ENCODE peak calls at places on chromosomes 16 and 17, in eight cellular contexts. P, F, I, A, G, O, V and H are unnamed samples.

GRCh38 chr16:84482951-84483881 is 21.2 kb downstream of the MEAK7 start:
- DNase-seq in P (no peak), F (no peak), I (no peak), A (peak), G (no peak), O (no peak), V (no peak), H (no peak)

GRCh38 chr17:72120878-72121163 is at the start of gene SOX9:
- DNase-seq in P (peak), F (peak), I (peak), A (peak), G (peak), O (peak), V (peak), H (no peak)

GRCh38 chr16:27795992-27796614 is 246.2 kb downstream of the KATNIP start:
- DNase-seq in P (no peak), F (no peak), I (no peak), A (peak), G (peak), O (peak), V (peak), H (no peak)

GRCh38 chr16:15553313-15554088 is 89.5 kb downstream of the MARF1 start:
- DNase-seq in P (no peak), F (no peak), I (no peak), A (no peak), G (no peak), O (no peak), V (no peak), H (no peak)

GRCh38 chr16:88727871-88728270 is 21.6 kb downstream of the CTU2 start:
- DNase-seq in P (no peak), F (no peak), I (no peak), A (no peak), G (peak), O (peak), V (no peak), H (peak)

GRCh38 chr17:31696184-31696602 is 162.9 kb downstream of the COPRS start:
- DNase-seq in P (peak), F (no peak), I (peak), A (peak), G (no peak), O (peak), V (no peak), H (peak)

GRCh38 chr17:39903158-39903884 is 15.1 kb downstream of the GSDMB start:
- DNase-seq in P (no peak), F (no peak), I (no peak), A (no peak), G (no peak), O (no peak), V (no peak), H (no peak)

GRCh38 chr16:31696968-31697743 is 169.5 kb downstream of the AHSP start:
- DNase-seq in P (no peak), F (no peak), I (no peak), A (no peak), G (peak), O (peak), V (peak), H (no peak)

GRCh38 chr16:67884-68789 is 4.3 kb downstream of the RHBDF1 start:
- DNase-seq in P (no peak), F (no peak), I (no peak), A (no peak), G (no peak), O (no peak), V (no peak), H (peak)

GRCh38 chr16:3542601-3543373 is 34.4 kb downstream of the NLRC3 start:
- DNase-seq in P (no peak), F (no peak), I (no peak), A (no peak), G (no peak), O (no peak), V (no peak), H (no peak)

GRCh38 chr17:21242026-21242700 is 11.0 kb downstream of the NATD1 start:
- DNase-seq in P (no peak), F (no peak), I (no peak), A (no peak), G (no peak), O (no peak), V (peak), H (no peak)

GRCh38 chr17:30366536-30366935 is 12.2 kb upstream of the CPD start:
- DNase-seq in P (no peak), F (no peak), I (peak), A (no peak), G (no peak), O (no peak), V (no peak), H (no peak)

GRCh38 chr17:14094676-14095075 is 25.4 kb downstream of the COX10 start:
- DNase-seq in P (no peak), F (no peak), I (no peak), A (no peak), G (no peak), O (no peak), V (no peak), H (no peak)

GRCh38 chr17:55177914-55178217 is 86.9 kb upstream of the HLF start:
- DNase-seq in P (no peak), F (no peak), I (no peak), A (no peak), G (no peak), O (no peak), V (no peak), H (no peak)

GRCh38 chr16:57013268-57013667 is 23.9 kb downstream of the NLRC5 start:
- DNase-seq in P (no peak), F (no peak), I (no peak), A (no peak), G (no peak), O (no peak), V (no peak), H (no peak)

GRCh38 chr17:66957951-66958579 is 6.4 kb upstream of the CACNG4 start:
- DNase-seq in P (no peak), F (no peak), I (no peak), A (no peak), G (no peak), O (peak), V (no peak), H (peak)

GRCh38 chr17:79511471-79511870 is 99.4 kb downstream of the RBFOX3 start:
- DNase-seq in P (no peak), F (no peak), I (no peak), A (no peak), G (no peak), O (no peak), V (no peak), H (no peak)

GRCh38 chr16:19140392-19140791 is 26.6 kb downstream of the ITPRIPL2 start:
- DNase-seq in P (no peak), F (no peak), I (no peak), A (no peak), G (no peak), O (no peak), V (no peak), H (no peak)

GRCh38 chr16:69171325-69172095 is 15.5 kb upstream of the SNTB2 start:
- DNase-seq in P (no peak), F (no peak), I (no peak), A (no peak), G (no peak), O (no peak), V (no peak), H (no peak)

GRCh38 chr17:7224661-7225111 is 4.9 kb downstream of the ACADVL start:
- DNase-seq in P (peak), F (no peak), I (no peak), A (peak), G (no peak), O (no peak), V (no peak), H (no peak)

GRCh38 chr17:39527220-39527813 is 66.0 kb downstream of the CDK12 start:
- DNase-seq in P (no peak), F (no peak), I (peak), A (no peak), G (peak), O (peak), V (no peak), H (no peak)

GRCh38 chr17:80283116-80283852 is 22.6 kb downstream of the RNF213 start:
- DNase-seq in P (peak), F (no peak), I (no peak), A (no peak), G (no peak), O (peak), V (no peak), H (no peak)

GRCh38 chr17:64773836-64774761 is 112.0 kb upstream of the SMURF2 start:
- DNase-seq in P (peak), F (no peak), I (no peak), A (peak), G (peak), O (peak), V (peak), H (peak)

GRCh38 chr17:34242553-34242952 is 12.5 kb upstream of the CCL2 start:
- DNase-seq in P (no peak), F (no peak), I (no peak), A (no peak), G (no peak), O (no peak), V (no peak), H (no peak)

GRCh38 chr17:39114744-39115534 is 36.5 kb downstream of the PLXDC1 start:
- DNase-seq in P (no peak), F (no peak), I (no peak), A (no peak), G (no peak), O (peak), V (no peak), H (no peak)

GRCh38 chr17:27226611-27227234 is 67.2 kb upstream of the WSB1 start:
- DNase-seq in P (no peak), F (no peak), I (no peak), A (no peak), G (no peak), O (no peak), V (no peak), H (no peak)

GRCh38 chr17:20944014-20944905 is 98.6 kb downstream of the USP22 start:
- DNase-seq in P (peak), F (no peak), I (no peak), A (peak), G (peak), O (peak), V (no peak), H (peak)

GRCh38 chr17:56809106-56809819 is 24.5 kb downstream of the C17orf67 start:
- DNase-seq in P (no peak), F (no peak), I (no peak), A (no peak), G (no peak), O (no peak), V (no peak), H (no peak)

GRCh38 chr16:49754495-49755290 is 101.2 kb downstream of the ZNF423 start:
- DNase-seq in P (no peak), F (no peak), I (no peak), A (peak), G (no peak), O (peak), V (no peak), H (peak)

GRCh38 chr16:59192551-59193199 is 458.6 kb upstream of the GOT2 start:
- DNase-seq in P (no peak), F (no peak), I (no peak), A (peak), G (peak), O (peak), V (no peak), H (peak)